ENCODE peak calls at places on chromosomes 7 and 10, in seven cellular contexts. T is activated CD8-positive, alpha-beta T cell treated with anti-CD3 and anti-CD28 coated beads for 36 hours; B is AG10803; Q is GM23338; P is lung; C is bronchial epithelial cell; Z is body of pancreas. K is an unnamed sample.

GRCh38 chr10:130222381-130222780 is 86.2 kb downstream of the GLRX3 start:
- DNase-seq in T (no peak), B (no peak), Q (no peak), P (no peak), C (no peak), Z (no peak), K (no peak)

GRCh38 chr10:75407716-75408511 is 6.3 kb upstream of the ZNF503 start:
- DNase-seq in T (no peak), B (peak), Q (peak), P (peak), C (no peak), Z (peak), K (no peak)

GRCh38 chr10:62916157-62916603 is 100.0 kb upstream of the EGR2 start:
- DNase-seq in T (no peak), B (peak), Q (no peak), P (no peak), C (peak), Z (no peak), K (no peak)

GRCh38 chr10:103044942-103045489 is 126.9 kb downstream of the CNNM2 start:
- DNase-seq in T (no peak), B (peak), Q (no peak), P (no peak), C (no peak), Z (no peak), K (no peak)

GRCh38 chr10:120069700-120070099 is 177.2 kb downstream of the SEC23IP start:
- DNase-seq in T (no peak), B (no peak), Q (no peak), P (no peak), C (no peak), Z (no peak), K (no peak)

GRCh38 chr7:140074780-140075179 is 12.0 kb upstream of the PARP12 start:
- DNase-seq in T (no peak), B (peak), Q (no peak), P (peak), C (no peak), Z (no peak), K (no peak)

GRCh38 chr7:147639037-147639436 is 951.5 kb upstream of the C7orf33 start:
- DNase-seq in T (no peak), B (no peak), Q (peak), P (no peak), C (no peak), Z (no peak), K (no peak)

GRCh38 chr7:117014673-117015133 is 61.4 kb downstream of the ST7 start:
- DNase-seq in T (peak), B (peak), Q (peak), P (peak), C (peak), Z (peak), K (no peak)

GRCh38 chr7:135923700-135924261 is 53.4 kb downstream of the MTPN start:
- DNase-seq in T (no peak), B (peak), Q (no peak), P (no peak), C (peak), Z (no peak), K (no peak)

GRCh38 chr10:3579845-3580244 is 205.2 kb downstream of the KLF6 start:
- DNase-seq in T (no peak), B (no peak), Q (no peak), P (no peak), C (no peak), Z (no peak), K (no peak)

GRCh38 chr10:133258066-133258817 is 18.4 kb downstream of the ADAM8 start:
- DNase-seq in T (peak), B (no peak), Q (no peak), P (peak), C (peak), Z (peak), K (no peak)

GRCh38 chr7:17488829-17489228 is 190.4 kb downstream of the AHR start:
- DNase-seq in T (no peak), B (no peak), Q (no peak), P (no peak), C (no peak), Z (no peak), K (no peak)

GRCh38 chr10:89738551-89739209 is 37.3 kb downstream of the KIF20B start:
- DNase-seq in T (no peak), B (peak), Q (no peak), P (no peak), C (no peak), Z (no peak), K (peak)

GRCh38 chr7:153190452-153190851 is 430.9 kb downstream of the ACTR3B start:
- DNase-seq in T (peak), B (no peak), Q (peak), P (no peak), C (peak), Z (peak), K (no peak)

GRCh38 chr7:94059747-94060146 is 55.6 kb upstream of the BET1 start:
- DNase-seq in T (no peak), B (peak), Q (no peak), P (no peak), C (peak), Z (no peak), K (no peak)

GRCh38 chr7:101782886-101783285 is 34.5 kb upstream of the CUX1 start:
- DNase-seq in T (no peak), B (no peak), Q (no peak), P (no peak), C (peak), Z (no peak), K (no peak)

GRCh38 chr10:21517983-21518628 is 7.4 kb downstream of the SKIDA1 start:
- DNase-seq in T (no peak), B (no peak), Q (peak), P (no peak), C (peak), Z (no peak), K (no peak)

GRCh38 chr10:130662775-130663174 is 526.6 kb downstream of the GLRX3 start:
- DNase-seq in T (no peak), B (no peak), Q (no peak), P (no peak), C (no peak), Z (no peak), K (no peak)

GRCh38 chr7:14973712-14974428 is 71.3 kb upstream of the DGKB start:
- DNase-seq in T (no peak), B (no peak), Q (no peak), P (no peak), C (no peak), Z (no peak), K (no peak)

GRCh38 chr10:1543596-1543995 is 193.7 kb downstream of the ADARB2 start:
- DNase-seq in T (no peak), B (no peak), Q (no peak), P (no peak), C (no peak), Z (no peak), K (no peak)

GRCh38 chr7:123355576-123356195 is 155.9 kb upstream of the SLC13A1 start:
- DNase-seq in T (no peak), B (no peak), Q (peak), P (no peak), C (peak), Z (no peak), K (no peak)

GRCh38 chr7:1705339-1705738 is 35.3 kb downstream of the ELFN1 start:
- DNase-seq in T (no peak), B (no peak), Q (no peak), P (no peak), C (no peak), Z (no peak), K (peak)

GRCh38 chr10:43610636-43611035 is 4.4 kb downstream of the ZNF485 start:
- DNase-seq in T (no peak), B (peak), Q (no peak), P (no peak), C (peak), Z (no peak), K (no peak)

GRCh38 chr7:100874577-100875355 is at the start of gene SRRT:
- DNase-seq in T (peak), B (peak), Q (peak), P (peak), C (peak), Z (peak), K (peak)

GRCh38 chr10:102998508-102998907 is 80.4 kb downstream of the CNNM2 start:
- DNase-seq in T (no peak), B (no peak), Q (no peak), P (no peak), C (peak), Z (no peak), K (no peak)

GRCh38 chr10:81546243-81546642 is 328.8 kb upstream of the NRG3 start:
- DNase-seq in T (no peak), B (no peak), Q (no peak), P (no peak), C (no peak), Z (no peak), K (no peak)

GRCh38 chr10:1116051-1116450 is 59.9 kb downstream of the WDR37 start:
- DNase-seq in T (no peak), B (no peak), Q (no peak), P (no peak), C (no peak), Z (no peak), K (no peak)

GRCh38 chr10:61592581-61592980 is 70.1 kb upstream of the CABCOCO1 start:
- DNase-seq in T (peak), B (no peak), Q (peak), P (no peak), C (peak), Z (no peak), K (no peak)

GRCh38 chr10:29691564-29692064 is 56.8 kb upstream of the SVIL start:
- DNase-seq in T (no peak), B (peak), Q (no peak), P (no peak), C (peak), Z (no peak), K (no peak)

GRCh38 chr10:52631146-52631545 is 141.4 kb downstream of the MBL2 start:
- DNase-seq in T (no peak), B (no peak), Q (no peak), P (no peak), C (no peak), Z (no peak), K (no peak)

DNA sequence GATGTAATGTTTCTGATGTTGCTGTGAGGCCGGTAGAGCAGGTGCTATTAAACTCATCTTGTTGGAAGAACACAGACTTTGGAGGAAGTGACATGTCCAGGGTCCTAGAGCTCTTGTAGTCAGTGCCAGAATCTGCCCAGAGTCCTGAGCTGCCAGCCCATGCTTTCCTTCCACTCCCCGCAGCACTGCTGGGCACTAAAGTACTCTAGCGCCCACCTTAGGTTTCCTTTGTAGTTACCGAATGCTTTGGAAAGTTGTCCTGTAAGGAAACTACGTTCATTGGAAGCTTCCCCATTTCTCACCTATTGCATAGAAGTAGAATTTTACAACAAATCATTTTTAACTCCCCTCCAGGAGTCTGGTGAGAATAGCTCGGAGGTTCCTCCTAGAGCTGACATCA is 11.0 kb downstream of the ZNF862 start:
- DNase-seq in T (no peak), B (no peak), Q (peak), P (no peak), C (no peak), Z (no peak), K (no peak)
- TF ChIP-seq CTCF in T (no peak), B (no peak), Q (peak), P (no peak), C (no peak), Z (no peak), K (no peak)

GRCh38 chr10:25026463-25026862 is 10.1 kb downstream of the THNSL1 start:
- DNase-seq in T (no peak), B (peak), Q (no peak), P (no peak), C (peak), Z (no peak), K (no peak)
- TF ChIP-seq CTCF in T (no peak), B (no peak), Q (no peak), P (no peak), C (peak), Z (no peak), K (no peak)

GRCh38 chr10:86362566-86363183 is 3.9 kb downstream of the GRID1 start:
- DNase-seq in T (no peak), B (no peak), Q (peak), P (no peak), C (no peak), Z (no peak), K (no peak)

GRCh38 chr10:86363833-86364511 is 2.6 kb downstream of the GRID1 start:
- DNase-seq in T (peak), B (no peak), Q (no peak), P (no peak), C (no peak), Z (no peak), K (no peak)

GRCh38 chr10:86362129-86362527 is 4.5 kb downstream of the GRID1 start:
- DNase-seq in T (no peak), B (no peak), Q (no peak), P (no peak), C (no peak), Z (no peak), K (no peak)

GRCh38 chr10:86364551-86365345 is 1.8 kb downstream of the GRID1 start:
- DNase-seq in T (no peak), B (no peak), Q (peak), P (no peak), C (no peak), Z (no peak), K (no peak)

GRCh38 chr10:86363184-86363832 is 3.3 kb downstream of the GRID1 start:
- DNase-seq in T (peak), B (no peak), Q (peak), P (no peak), C (peak), Z (peak), K (peak)
- TF ChIP-seq CTCF in T (no peak), B (no peak), Q (peak), P (peak), C (peak), Z (peak), K (peak)

DNA sequence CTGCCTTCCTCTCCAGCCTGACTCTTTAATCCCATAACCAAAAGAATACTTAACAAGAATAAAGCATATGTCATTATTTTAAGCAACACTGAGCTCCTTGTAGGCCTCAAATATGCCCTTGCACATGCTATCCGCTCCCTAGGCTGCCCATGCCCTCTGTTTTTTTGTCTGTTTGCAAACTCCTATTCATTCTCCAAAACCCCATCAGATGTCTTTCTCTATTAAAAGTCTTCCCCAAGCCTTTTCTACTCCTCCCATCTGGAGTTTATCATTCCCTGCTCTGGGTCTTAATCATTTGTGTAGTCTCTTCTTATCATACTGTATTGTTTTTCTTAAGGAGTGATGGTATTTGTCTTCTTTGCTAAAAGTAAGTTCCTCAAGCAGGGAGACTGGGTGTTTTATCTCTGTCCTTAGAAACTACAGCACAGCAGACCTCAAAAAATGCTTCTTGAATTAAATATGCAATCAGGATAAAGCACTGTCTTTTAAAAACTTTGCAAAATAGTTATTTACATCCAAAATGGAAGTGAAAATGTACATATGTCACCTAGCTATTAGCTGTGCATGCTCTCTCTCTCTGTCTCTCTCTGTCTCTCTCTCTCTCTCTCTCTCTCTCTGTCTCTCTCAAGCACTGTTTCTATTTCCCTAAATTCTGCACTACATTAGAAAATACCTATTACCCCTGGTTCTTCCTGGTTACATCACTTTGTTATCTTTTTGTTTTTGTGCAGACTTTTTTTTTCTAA is 56.5 kb upstream of the OPALIN start:
- DNase-seq in T (no peak), B (no peak), Q (no peak), P (peak), C (no peak), Z (no peak), K (no peak)
- TF ChIP-seq CTCF in T (no peak), B (no peak), Q (no peak), P (no peak), C (no peak), Z (no peak), K (no peak)